ENCODE peak calls at places on chromosomes 12 and 14, in seven cellular contexts. B is thoracic aorta; Z is esophagus squamous epithelium; Q is ovary; X is effector CD4-positive, alpha-beta T cell; E is stimulated activated CD8-positive, alpha-beta memory T cell treated with anti-CD3 and anti-CD28 coated beads, Interleukin-15, amount 100 ng/mL, for 24 hours; P is WTC11. T is an unnamed sample.

GRCh38 chr12:56151672-56152131 is 685 bp upstream of the MYL6B start:
- DNase-seq in P (peak; percentile 72), Q (no peak), X (peak; percentile 62), E (peak; percentile 35), Z (no peak), B (no peak), T (no peak)

GRCh38 chr12:67720383-67720856 is 71.9 kb downstream of the DYRK2 start:
- DNase-seq in Q (no peak), P (no peak), X (no peak), B (no peak), E (no peak), Z (no peak), T (no peak)

GRCh38 chr12:26338574-26339572 is 143.5 kb downstream of the SSPN start:
- DNase-seq in E (no peak), B (no peak), Z (no peak), X (no peak), P (no peak), Q (no peak), T (no peak)

GRCh38 chr14:99832326-99832725 is 39.1 kb downstream of the EML1 start:
- DNase-seq in Z (no peak), X (no peak), Q (no peak), E (no peak), P (no peak), B (no peak), T (no peak)

GRCh38 chr12:68175566-68176033 is 16.1 kb upstream of the IFNG start:
- DNase-seq in Z (no peak), B (no peak), X (peak; percentile 60), P (no peak), Q (no peak), E (no peak), T (no peak)

GRCh38 chr12:54958048-54958658 is 26.4 kb downstream of the TESPA1 start:
- DNase-seq in Q (peak; percentile 25), Z (no peak), E (no peak), X (peak; percentile 54), B (no peak), P (peak; percentile 33), T (no peak)

GRCh38 chr14:40581264-40581663 is 1025.4 kb upstream of the LRFN5 start:
- DNase-seq in P (no peak), E (no peak), Q (no peak), Z (no peak), B (no peak), X (no peak), T (no peak)

GRCh38 chr12:49539406-49540228 is 787 bp downstream of the KCNH3 start:
- DNase-seq in X (no peak), E (no peak), Z (no peak), Q (no peak), P (no peak), B (no peak), T (no peak)

GRCh38 chr12:40224439-40225291 is at the start of gene LRRK2:
- DNase-seq in Q (peak; percentile 85), P (peak; percentile 41), X (no peak), Z (peak; percentile 25), E (no peak), B (peak; percentile 45), T (no peak)

GRCh38 chr14:51855234-51855633 is 5.2 kb upstream of the GNG2 start:
- DNase-seq in P (no peak), X (no peak), Q (no peak), B (no peak), E (no peak), Z (no peak), T (no peak)

GRCh38 chr12:96233168-96233567 is 39.0 kb downstream of the ELK3 start:
- DNase-seq in X (no peak), Q (peak; percentile 61), P (no peak), E (no peak), Z (no peak), B (no peak), T (no peak)

GRCh38 chr12:92362109-92362508 is 216.5 kb upstream of the BTG1 start:
- DNase-seq in X (no peak), B (no peak), P (no peak), Z (no peak), Q (no peak), E (no peak), T (no peak)

GRCh38 chr14:99200654-99201005 is 71.4 kb downstream of the BCL11B start:
- DNase-seq in X (no peak), P (no peak), E (no peak), Z (no peak), B (no peak), Q (no peak), T (no peak)

GRCh38 chr12:15855646-15856045 is 26.5 kb upstream of the STRAP start:
- DNase-seq in E (no peak), X (no peak), P (no peak), B (no peak), Z (no peak), Q (no peak), T (no peak)

GRCh38 chr14:105021656-105022275 is 883 bp upstream of the CDCA4 start:
- DNase-seq in Z (no peak), B (no peak), E (no peak), X (peak; percentile 22), P (peak; percentile 60), Q (peak; percentile 56), T (no peak)

GRCh38 chr14:34930591-34931069 is 52.2 kb upstream of the SRP54 start:
- DNase-seq in Q (no peak), Z (no peak), B (no peak), E (no peak), X (no peak), P (no peak), T (no peak)